ENCODE peak calls at places on chromosomes 1 and 21, in six cellular contexts. H is cardiac muscle cell, L is PC-3, T is ovary, U is tibial nerve, G is uterus. J is an unnamed sample.

GRCh38 chr1:99163671-99164070 is 100.6 kb upstream of the PLPPR4 start:
- DNase-seq in H (no peak), L (no peak), T (no peak), U (no peak), G (no peak), J (no peak)

GRCh38 chr1:236727521-236727920 is 41.2 kb downstream of the ACTN2 start:
- DNase-seq in H (no peak), L (no peak), T (no peak), U (no peak), G (no peak), J (no peak)

GRCh38 chr1:240609527-240610060 is 2.4 kb downstream of the GREM2 start:
- DNase-seq in H (peak), L (no peak), T (no peak), U (no peak), G (no peak), J (no peak)

GRCh38 chr1:175498002-175498401 is 245.4 kb downstream of the TNR start:
- DNase-seq in H (no peak), L (peak), T (no peak), U (no peak), G (no peak), J (no peak)

GRCh38 chr1:41950820-41951219 is 32.1 kb upstream of the HIVEP3 start:
- DNase-seq in H (no peak), L (no peak), T (no peak), U (no peak), G (no peak), J (no peak)

GRCh38 chr1:184621262-184621661 is 133.4 kb downstream of the EDEM3 start:
- DNase-seq in H (no peak), L (no peak), T (peak), U (peak), G (peak), J (peak)

GRCh38 chr21:27648560-27648959 is 681.7 kb upstream of the ADAMTS5 start:
- DNase-seq in H (no peak), L (peak), T (no peak), U (no peak), G (no peak), J (no peak)

GRCh38 chr1:210233216-210233494 is 559 bp downstream of the SERTAD4 start:
- DNase-seq in H (peak), L (peak), T (peak), U (no peak), G (no peak), J (no peak)

GRCh38 chr1:44759077-44759476 is 16.3 kb upstream of the RPS8 start:
- DNase-seq in H (no peak), L (no peak), T (no peak), U (no peak), G (no peak), J (no peak)

GRCh38 chr1:43477716-43478115 is 24.0 kb upstream of the HYI start:
- DNase-seq in H (no peak), L (peak), T (no peak), U (no peak), G (no peak), J (no peak)

GRCh38 chr1:228882041-228882784 is 146.9 kb downstream of the RHOU start:
- DNase-seq in H (no peak), L (no peak), T (no peak), U (no peak), G (no peak), J (no peak)

GRCh38 chr21:35395728-35396127 is 346.6 kb upstream of the RUNX1 start:
- DNase-seq in H (no peak), L (peak), T (no peak), U (no peak), G (no peak), J (no peak)

GRCh38 chr1:157112186-157112867 is 12.7 kb upstream of the ETV3L start:
- DNase-seq in H (no peak), L (no peak), T (no peak), U (no peak), G (no peak), J (no peak)

GRCh38 chr1:221276911-221277310 is 397.7 kb downstream of the HLX start:
- DNase-seq in H (no peak), L (peak), T (no peak), U (no peak), G (no peak), J (no peak)

GRCh38 chr21:33661146-33661545 is 18.8 kb downstream of the ITSN1 start:
- DNase-seq in H (no peak), L (peak), T (no peak), U (no peak), G (no peak), J (no peak)

GRCh38 chr1:89356658-89357400 is 7.0 kb upstream of the GBP6 start:
- DNase-seq in H (no peak), L (peak), T (no peak), U (no peak), G (no peak), J (no peak)

GRCh38 chr1:11525516-11525915 is 46.6 kb downstream of the DISP3 start:
- DNase-seq in H (no peak), L (no peak), T (no peak), U (no peak), G (no peak), J (no peak)

GRCh38 chr1:204711947-204712701 is 26.6 kb upstream of the LRRN2 start:
- DNase-seq in H (peak), L (no peak), T (no peak), U (no peak), G (no peak), J (peak)

GRCh38 chr1:192713921-192714320 is 78.0 kb downstream of the RGS13 start:
- DNase-seq in H (no peak), L (no peak), T (no peak), U (no peak), G (no peak), J (no peak)

GRCh38 chr1:110390096-110390495 is 730 bp downstream of the SLC16A4 start:
- DNase-seq in H (no peak), L (no peak), T (peak), U (peak), G (peak), J (peak)

GRCh38 chr21:38993561-38993960 is 187.8 kb downstream of the ETS2 start:
- DNase-seq in H (peak), L (peak), T (peak), U (peak), G (peak), J (peak)

GRCh38 chr1:20956272-20956671 is 169.2 kb upstream of the HP1BP3 start:
- DNase-seq in H (no peak), L (no peak), T (no peak), U (no peak), G (no peak), J (no peak)

GRCh38 chr1:29496701-29497100 is 260.4 kb downstream of the PTPRU start:
- DNase-seq in H (no peak), L (no peak), T (no peak), U (no peak), G (no peak), J (no peak)

GRCh38 chr1:8077120-8077573 is 51.0 kb upstream of the ERRFI1 start:
- DNase-seq in H (peak), L (peak), T (peak), U (no peak), G (peak), J (peak)

GRCh38 chr1:34460193-34460592 is 283.5 kb downstream of the C1orf94 start:
- DNase-seq in H (peak), L (peak), T (no peak), U (peak), G (no peak), J (peak)

GRCh38 chr21:33229099-33229775 is 501 bp upstream of the IFNAR2 start:
- DNase-seq in H (no peak), L (no peak), T (no peak), U (no peak), G (no peak), J (no peak)

GRCh38 chr1:27719286-27720251 is 6.2 kb upstream of the FAM76A start:
- DNase-seq in H (no peak), L (peak), T (no peak), U (no peak), G (no peak), J (no peak)

DNA sequence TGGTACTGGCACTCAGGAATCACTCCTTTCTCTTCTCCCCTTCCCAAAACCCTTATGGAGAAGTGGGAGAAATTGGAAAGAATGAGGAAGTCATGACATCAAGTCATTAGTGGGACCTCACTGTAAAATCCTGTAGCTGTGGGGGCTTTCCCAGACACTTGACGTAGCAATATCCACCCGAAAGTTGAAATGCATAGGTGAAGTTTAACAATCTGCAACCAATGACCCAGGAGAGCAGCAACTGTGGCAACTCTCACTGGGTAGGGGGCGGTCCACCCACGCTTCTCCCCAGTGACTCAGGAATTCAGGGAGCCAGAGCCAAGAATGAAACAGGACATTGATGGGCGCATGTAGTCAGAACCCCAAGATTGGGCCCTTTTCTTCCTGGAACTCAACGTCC is 27.0 kb downstream of the ABCA4 start:
- DNase-seq in H (no peak), L (no peak), T (no peak), U (no peak), G (no peak), J (no peak)
- H3K4me3 ChIP-seq in H (no peak), L (no peak), T (no peak), U (peak), G (no peak), J (no peak)

GRCh38 chr1:100387209-100387608 is 34.9 kb downstream of the CDC14A start:
- DNase-seq in H (no peak), L (no peak), T (peak), U (no peak), G (no peak), J (no peak)
- H3K4me3 ChIP-seq in H (no peak), L (no peak), T (no peak), U (peak), G (peak), J (no peak)

GRCh38 chr1:9989773-9990172 is 7.3 kb upstream of the RBP7 start:
- DNase-seq in H (no peak), L (no peak), T (no peak), U (no peak), G (no peak), J (no peak)
- H3K4me3 ChIP-seq in H (no peak), L (no peak), T (no peak), U (no peak), G (no peak), J (no peak)

GRCh38 chr1:1842360-1843146 is 48.3 kb downstream of the GNB1 start:
- DNase-seq in H (peak), L (no peak), T (no peak), U (no peak), G (no peak), J (no peak)
- H3K4me3 ChIP-seq in H (no peak), L (no peak), T (no peak), U (no peak), G (no peak), J (no peak)

GRCh38 chr1:58391514-58391913 is 155.0 kb downstream of the OMA1 start:
- DNase-seq in H (no peak), L (no peak), T (no peak), U (no peak), G (no peak), J (no peak)
- H3K4me3 ChIP-seq in H (no peak), L (no peak), T (no peak), U (no peak), G (no peak), J (no peak)

GRCh38 chr1:242524571-242525359 is at the start of gene PLD5:
- DNase-seq in H (peak), L (no peak), T (no peak), U (no peak), G (no peak), J (peak)

GRCh38 chr1:242525769-242526168 is 1.3 kb upstream of the PLD5 start:
- DNase-seq in H (no peak), L (no peak), T (no peak), U (no peak), G (no peak), J (no peak)

GRCh38 chr1:242523282-242523967 is 1.1 kb downstream of the PLD5 start:
- DNase-seq in H (peak), L (no peak), T (no peak), U (no peak), G (no peak), J (no peak)

GRCh38 chr1:242523968-242524570 is 428 bp downstream of the PLD5 start:
- DNase-seq in H (peak), L (peak), T (peak), U (no peak), G (peak), J (peak)

DNA sequence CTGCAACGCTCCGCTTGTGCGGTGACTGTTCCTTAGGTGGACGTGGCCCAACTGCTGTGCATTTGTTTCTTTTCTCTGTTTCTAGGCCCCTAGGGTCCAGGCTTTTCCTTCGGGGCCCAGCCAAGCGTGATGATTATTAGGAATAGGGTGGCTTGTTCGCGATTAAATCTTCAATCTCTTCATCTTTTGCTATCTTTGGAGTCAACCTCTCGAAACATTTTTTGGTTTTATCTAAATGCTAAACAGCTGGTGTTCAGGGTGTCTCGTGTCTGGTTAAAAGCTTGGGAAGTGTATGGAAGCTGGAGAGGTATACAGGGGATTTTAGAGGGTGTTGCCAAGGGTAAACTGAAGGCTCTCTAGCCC is 844 bp upstream of the PLD5 start:
- DNase-seq in H (no peak), L (no peak), T (no peak), U (no peak), G (no peak), J (no peak)
- H3K4me3 ChIP-seq in H (peak), L (peak), T (peak), U (peak), G (peak), J (peak)

GRCh38 chr1:37255868-37256267 is 218.5 kb upstream of the ZC3H12A start:
- DNase-seq in H (no peak), L (no peak), T (no peak), U (no peak), G (no peak), J (no peak)
- H3K4me3 ChIP-seq in H (no peak), L (no peak), T (no peak), U (no peak), G (no peak), J (no peak)

GRCh38 chr21:45574081-45574501 is 31.9 kb upstream of the SLC19A1 start:
- DNase-seq in H (no peak), L (no peak), T (peak), U (no peak), G (no peak), J (no peak)
- H3K4me3 ChIP-seq in H (no peak), L (no peak), T (no peak), U (no peak), G (no peak), J (no peak)

GRCh38 chr1:79353224-79353623 is 346.7 kb upstream of the ADGRL4 start:
- DNase-seq in H (peak), L (peak), T (no peak), U (peak), G (no peak), J (peak)

GRCh38 chr1:79355073-79355472 is 348.5 kb upstream of the ADGRL4 start:
- DNase-seq in H (no peak), L (no peak), T (no peak), U (no peak), G (no peak), J (no peak)
- H3K4me3 ChIP-seq in H (no peak), L (no peak), T (no peak), U (no peak), G (no peak), J (no peak)